ENCODE peak calls at places on chromosome X, in six cellular contexts. One of them, this sample, is unnamed.

GRCh38 chrX:41561045-41561444 is 113.9 kb downstream of the NYX start:
- DNase-seq in posterior cingulate gyrus: no peak
- DNase-seq in transverse colon: no peak
- DNase-seq in AG09309: peak
- DNase-seq in hepatocyte: peak
- DNase-seq in bronchial epithelial cell: peak
- DNase-seq in this sample: no peak

GRCh38 chrX:108696690-108697089 is 39.7 kb downstream of the IRS4 start:
- DNase-seq in hepatocyte: no peak
- DNase-seq in bronchial epithelial cell: peak
- DNase-seq in AG09309: no peak
- DNase-seq in transverse colon: no peak
- DNase-seq in posterior cingulate gyrus: no peak
- DNase-seq in this sample: no peak

GRCh38 chrX:11754958-11755645 is 2.9 kb upstream of the MSL3 start:
- DNase-seq in posterior cingulate gyrus: no peak
- DNase-seq in AG09309: no peak
- DNase-seq in transverse colon: no peak
- DNase-seq in bronchial epithelial cell: no peak
- DNase-seq in hepatocyte: no peak
- DNase-seq in this sample: no peak

GRCh38 chrX:114334473-114334982 is 249.4 kb upstream of the HTR2C start:
- DNase-seq in posterior cingulate gyrus: peak
- DNase-seq in AG09309: no peak
- DNase-seq in bronchial epithelial cell: no peak
- DNase-seq in transverse colon: no peak
- DNase-seq in hepatocyte: no peak
- DNase-seq in this sample: no peak

GRCh38 chrX:150324035-150324728 is 38.9 kb upstream of the MAMLD1 start:
- DNase-seq in AG09309: peak
- DNase-seq in bronchial epithelial cell: peak
- DNase-seq in hepatocyte: peak
- DNase-seq in transverse colon: no peak
- DNase-seq in posterior cingulate gyrus: no peak
- DNase-seq in this sample: no peak

GRCh38 chrX:135516376-135516775 is 4.1 kb upstream of the INTS6L start:
- DNase-seq in posterior cingulate gyrus: no peak
- DNase-seq in AG09309: no peak
- DNase-seq in transverse colon: no peak
- DNase-seq in bronchial epithelial cell: no peak
- DNase-seq in hepatocyte: no peak
- DNase-seq in this sample: no peak

GRCh38 chrX:108397627-108398392 is 40.4 kb downstream of the COL4A6 start:
- DNase-seq in AG09309: no peak
- DNase-seq in bronchial epithelial cell: peak
- DNase-seq in posterior cingulate gyrus: no peak
- DNase-seq in hepatocyte: no peak
- DNase-seq in transverse colon: no peak
- DNase-seq in this sample: no peak

GRCh38 chrX:21838937-21839333 is 482 bp upstream of the MBTPS2 start:
- DNase-seq in AG09309: no peak
- DNase-seq in posterior cingulate gyrus: no peak
- DNase-seq in transverse colon: no peak
- DNase-seq in hepatocyte: peak
- DNase-seq in bronchial epithelial cell: peak
- DNase-seq in this sample: no peak

GRCh38 chrX:111254896-111255693 is 15.2 kb downstream of the CAPN6 start:
- DNase-seq in AG09309: no peak
- DNase-seq in transverse colon: no peak
- DNase-seq in hepatocyte: no peak
- DNase-seq in posterior cingulate gyrus: no peak
- DNase-seq in bronchial epithelial cell: peak
- DNase-seq in this sample: no peak

GRCh38 chrX:40366661-40367060 is 214.1 kb upstream of the ATP6AP2 start:
- DNase-seq in AG09309: no peak
- DNase-seq in posterior cingulate gyrus: no peak
- DNase-seq in bronchial epithelial cell: no peak
- DNase-seq in hepatocyte: no peak
- DNase-seq in transverse colon: no peak
- DNase-seq in this sample: no peak

GRCh38 chrX:151725338-151725614 is 9.3 kb upstream of the CNGA2 start:
- DNase-seq in posterior cingulate gyrus: no peak
- DNase-seq in transverse colon: no peak
- DNase-seq in hepatocyte: no peak
- DNase-seq in bronchial epithelial cell: no peak
- DNase-seq in AG09309: no peak
- DNase-seq in this sample: no peak

GRCh38 chrX:41085883-41086626 is 810 bp downstream of the USP9X start:
- DNase-seq in bronchial epithelial cell: peak
- DNase-seq in AG09309: no peak
- DNase-seq in posterior cingulate gyrus: peak
- DNase-seq in transverse colon: peak
- DNase-seq in hepatocyte: peak
- DNase-seq in this sample: peak

GRCh38 chrX:13463608-13464007 is 105.8 kb upstream of the EGFL6 start:
- DNase-seq in posterior cingulate gyrus: no peak
- DNase-seq in transverse colon: peak
- DNase-seq in bronchial epithelial cell: peak
- DNase-seq in hepatocyte: peak
- DNase-seq in AG09309: peak
- DNase-seq in this sample: no peak

GRCh38 chrX:68762649-68763268 is 66.1 kb upstream of the EFNB1 start:
- DNase-seq in transverse colon: no peak
- DNase-seq in hepatocyte: no peak
- DNase-seq in AG09309: no peak
- DNase-seq in posterior cingulate gyrus: no peak
- DNase-seq in bronchial epithelial cell: no peak
- DNase-seq in this sample: no peak

GRCh38 chrX:97597954-97598353 is 714.2 kb downstream of the RPA4 start:
- DNase-seq in AG09309: no peak
- DNase-seq in transverse colon: no peak
- DNase-seq in hepatocyte: no peak
- DNase-seq in posterior cingulate gyrus: no peak
- DNase-seq in bronchial epithelial cell: no peak
- DNase-seq in this sample: no peak

GRCh38 chrX:153414838-153415552 is 3.7 kb downstream of the ZFP92 start:
- DNase-seq in bronchial epithelial cell: no peak
- DNase-seq in posterior cingulate gyrus: no peak
- DNase-seq in AG09309: no peak
- DNase-seq in transverse colon: no peak
- DNase-seq in hepatocyte: no peak
- DNase-seq in this sample: no peak

GRCh38 chrX:38654302-38654701 is 93.0 kb downstream of the TSPAN7 start:
- DNase-seq in hepatocyte: peak
- DNase-seq in bronchial epithelial cell: peak
- DNase-seq in posterior cingulate gyrus: no peak
- DNase-seq in transverse colon: no peak
- DNase-seq in AG09309: no peak
- DNase-seq in this sample: no peak

GRCh38 chrX:10112510-10112909 is 44.3 kb upstream of the CLCN4 start:
- DNase-seq in AG09309: no peak
- DNase-seq in transverse colon: no peak
- DNase-seq in hepatocyte: no peak
- DNase-seq in posterior cingulate gyrus: no peak
- DNase-seq in bronchial epithelial cell: no peak
- DNase-seq in this sample: no peak

GRCh38 chrX:153061732-153062131 is 5.5 kb downstream of the PNMA3 start:
- DNase-seq in hepatocyte: no peak
- DNase-seq in bronchial epithelial cell: peak
- DNase-seq in transverse colon: no peak
- DNase-seq in posterior cingulate gyrus: no peak
- DNase-seq in AG09309: no peak
- DNase-seq in this sample: no peak

GRCh38 chrX:110316351-110317078 is 1.4 kb downstream of the AMMECR1 start:
- DNase-seq in posterior cingulate gyrus: no peak
- DNase-seq in AG09309: no peak
- DNase-seq in transverse colon: no peak
- DNase-seq in bronchial epithelial cell: peak
- DNase-seq in hepatocyte: no peak
- DNase-seq in this sample: no peak

GRCh38 chrX:12843061-12843667 is 23.7 kb upstream of the TLR7 start:
- DNase-seq in posterior cingulate gyrus: no peak
- DNase-seq in AG09309: no peak
- DNase-seq in hepatocyte: no peak
- DNase-seq in bronchial epithelial cell: no peak
- DNase-seq in transverse colon: no peak
- DNase-seq in this sample: no peak

GRCh38 chrX:9622128-9622527 is 143.5 kb downstream of the GPR143 start:
- DNase-seq in transverse colon: no peak
- DNase-seq in hepatocyte: no peak
- DNase-seq in AG09309: no peak
- DNase-seq in bronchial epithelial cell: no peak
- DNase-seq in posterior cingulate gyrus: no peak
- DNase-seq in this sample: no peak

GRCh38 chrX:154531626-154532025 is 15.0 kb downstream of the G6PD start:
- DNase-seq in AG09309: no peak
- DNase-seq in transverse colon: no peak
- DNase-seq in hepatocyte: peak
- DNase-seq in bronchial epithelial cell: no peak
- DNase-seq in posterior cingulate gyrus: no peak
- DNase-seq in this sample: no peak

GRCh38 chrX:19751068-19751467 is 136.3 kb downstream of the SH3KBP1 start:
- DNase-seq in posterior cingulate gyrus: no peak
- DNase-seq in AG09309: no peak
- DNase-seq in hepatocyte: no peak
- DNase-seq in bronchial epithelial cell: no peak
- DNase-seq in transverse colon: no peak
- DNase-seq in this sample: no peak

GRCh38 chrX:17405225-17405969 is 30.4 kb downstream of the NHS start:
- DNase-seq in bronchial epithelial cell: peak
- DNase-seq in transverse colon: no peak
- DNase-seq in hepatocyte: peak
- DNase-seq in AG09309: no peak
- DNase-seq in posterior cingulate gyrus: no peak
- DNase-seq in this sample: no peak

GRCh38 chrX:87728459-87728858 is 210.9 kb downstream of the KLHL4 start:
- DNase-seq in posterior cingulate gyrus: no peak
- DNase-seq in transverse colon: no peak
- DNase-seq in hepatocyte: no peak
- DNase-seq in AG09309: no peak
- DNase-seq in bronchial epithelial cell: no peak
- DNase-seq in this sample: no peak

GRCh38 chrX:136464589-136464988 is 23.2 kb upstream of the BRS3 start:
- DNase-seq in hepatocyte: no peak
- DNase-seq in transverse colon: no peak
- DNase-seq in AG09309: no peak
- DNase-seq in bronchial epithelial cell: no peak
- DNase-seq in posterior cingulate gyrus: no peak
- DNase-seq in this sample: no peak

GRCh38 chrX:44890247-44890646 is 17.3 kb downstream of the KDM6A start:
- DNase-seq in transverse colon: no peak
- DNase-seq in hepatocyte: no peak
- DNase-seq in AG09309: no peak
- DNase-seq in posterior cingulate gyrus: no peak
- DNase-seq in bronchial epithelial cell: no peak
- DNase-seq in this sample: no peak

GRCh38 chrX:31546130-31546529 is 474.3 kb upstream of the FTHL17 start:
- DNase-seq in transverse colon: no peak
- DNase-seq in bronchial epithelial cell: peak
- DNase-seq in hepatocyte: no peak
- DNase-seq in AG09309: peak
- DNase-seq in posterior cingulate gyrus: no peak
- DNase-seq in this sample: no peak

GRCh38 chrX:51420610-51421009 is 75.8 kb downstream of the NUDT11 start:
- DNase-seq in hepatocyte: peak
- DNase-seq in transverse colon: no peak
- DNase-seq in posterior cingulate gyrus: no peak
- DNase-seq in AG09309: peak
- DNase-seq in bronchial epithelial cell: peak
- DNase-seq in this sample: no peak

This sample was measured in substantia nigra.